ENCODE peak calls at places on chromosomes 6 and 20, in four cellular contexts. V, W, J and O are unnamed samples.

GRCh38 chr20:49579874-49580817 is 12.2 kb upstream of the PTGIS start:
- DNase-seq in V (no peak), W (no peak), J (peak), O (no peak)

GRCh38 chr6:74282143-74282689 is 586.2 kb downstream of the CD109 start:
- DNase-seq in V (no peak), W (no peak), J (no peak), O (no peak)

GRCh38 chr20:25858495-25859425 is 162.1 kb upstream of the ZNF337 start:
- DNase-seq in V (no peak), W (no peak), J (no peak), O (no peak)

GRCh38 chr6:37308084-37308817 is 45.5 kb upstream of the RNF8 start:
- DNase-seq in V (peak), W (peak), J (no peak), O (no peak)

GRCh38 chr20:48556956-48557355 is 270.8 kb downstream of the PREX1 start:
- DNase-seq in V (no peak), W (peak), J (no peak), O (no peak)

GRCh38 chr20:61850457-61850856 is 215.2 kb downstream of the TAF4 start:
- DNase-seq in V (no peak), W (no peak), J (no peak), O (no peak)

GRCh38 chr6:142372348-142372747 is 70.5 kb downstream of the ADGRG6 start:
- DNase-seq in V (no peak), W (no peak), J (no peak), O (no peak)

GRCh38 chr6:2967936-2968335 is 3.4 kb downstream of the SERPINB6 start:
- DNase-seq in V (no peak), W (no peak), J (no peak), O (no peak)

GRCh38 chr6:72078096-72078495 is 191.7 kb downstream of the RIMS1 start:
- DNase-seq in V (no peak), W (no peak), J (no peak), O (no peak)

GRCh38 chr20:46355778-46356177 is 47.5 kb upstream of the CDH22 start:
- DNase-seq in V (no peak), W (no peak), J (no peak), O (no peak)

GRCh38 chr20:41393705-41394066 is 27.1 kb upstream of the EMILIN3 start:
- DNase-seq in V (no peak), W (no peak), J (no peak), O (no peak)

GRCh38 chr6:111576302-111576701 is 29.4 kb downstream of the TRAF3IP2 start:
- DNase-seq in V (peak), W (no peak), J (no peak), O (no peak)

GRCh38 chr6:111841822-111842221 is 31.4 kb downstream of the FYN start:
- DNase-seq in V (no peak), W (no peak), J (no peak), O (peak)

GRCh38 chr6:94071835-94072234 is 652.5 kb upstream of the EPHA7 start:
- DNase-seq in V (no peak), W (peak), J (no peak), O (no peak)

GRCh38 chr6:36095497-36096391 is 34.6 kb upstream of the MAPK13 start:
- DNase-seq in V (no peak), W (no peak), J (no peak), O (no peak)

GRCh38 chr20:17797163-17797562 is 97.4 kb downstream of the BANF2 start:
- DNase-seq in V (no peak), W (no peak), J (no peak), O (no peak)

GRCh38 chr20:58106143-58106750 is 122.2 kb downstream of the ANKRD60 start:
- DNase-seq in V (no peak), W (no peak), J (no peak), O (no peak)

GRCh38 chr6:151285121-151285520 is 45.4 kb downstream of the AKAP12 start:
- DNase-seq in V (no peak), W (no peak), J (peak), O (peak)

GRCh38 chr6:136526196-136526930 is 23.9 kb downstream of the MAP7 start:
- DNase-seq in V (no peak), W (peak), J (peak), O (peak)

GRCh38 chr20:38658879-38659612 is 57.4 kb downstream of the ARHGAP40 start:
- DNase-seq in V (no peak), W (peak), J (no peak), O (peak)

GRCh38 chr6:25700841-25701240 is 48.8 kb downstream of the SCGN start:
- DNase-seq in V (no peak), W (no peak), J (no peak), O (no peak)

GRCh38 chr6:1817033-1817761 is 207.5 kb downstream of the FOXC1 start:
- DNase-seq in V (no peak), W (no peak), J (no peak), O (peak)

GRCh38 chr6:52537001-52537753 is 39.7 kb downstream of the TRAM2 start:
- DNase-seq in V (no peak), W (no peak), J (no peak), O (peak)

GRCh38 chr6:4125933-4126864 is 9.2 kb downstream of the ECI2 start:
- DNase-seq in V (no peak), W (no peak), J (peak), O (peak)

GRCh38 chr6:136647363-136647763 is 97.1 kb upstream of the MAP7 start:
- DNase-seq in V (no peak), W (no peak), J (no peak), O (peak)

GRCh38 chr20:13786143-13786828 is 1.5 kb downstream of the NDUFAF5 start:
- DNase-seq in V (no peak), W (no peak), J (no peak), O (no peak)

GRCh38 chr6:45608252-45608911 is 230.6 kb upstream of the SUPT3H start:
- DNase-seq in V (no peak), W (no peak), J (no peak), O (no peak)

GRCh38 chr6:45991189-45991588 is 24.5 kb downstream of the CLIC5 start:
- DNase-seq in V (no peak), W (no peak), J (no peak), O (no peak)

GRCh38 chr6:83707829-83708545 is 914 bp downstream of the SNAP91 start:
- DNase-seq in V (no peak), W (peak), J (no peak), O (no peak)

GRCh38 chr6:37311666-37312473 is 41.9 kb upstream of the RNF8 start:
- DNase-seq in V (no peak), W (no peak), J (no peak), O (no peak)

GRCh38 chr20:47276251-47276650 is 80.2 kb downstream of the ZMYND8 start:
- DNase-seq in V (no peak), W (no peak), J (no peak), O (no peak)

GRCh38 chr6:20877008-20877937 is 343.0 kb downstream of the CDKAL1 start:
- DNase-seq in V (no peak), W (no peak), J (peak), O (peak)

GRCh38 chr6:108944707-108945685 is 96.8 kb downstream of the ARMC2 start:
- DNase-seq in V (no peak), W (no peak), J (peak), O (no peak)

GRCh38 chr6:125277838-125278237 is 23.9 kb downstream of the HDDC2 start:
- DNase-seq in V (no peak), W (no peak), J (no peak), O (no peak)

GRCh38 chr6:41546866-41547798 is 951 bp downstream of the FOXP4 start:
- DNase-seq in V (no peak), W (peak), J (no peak), O (peak)

GRCh38 chr6:43972179-43972914 is 154.9 kb downstream of the MRPL14 start:
- DNase-seq in V (peak), W (no peak), J (no peak), O (no peak)

GRCh38 chr6:93918258-93918657 is 498.9 kb upstream of the EPHA7 start:
- DNase-seq in V (no peak), W (no peak), J (no peak), O (no peak)

GRCh38 chr6:106360989-106361430 is 493 bp downstream of the CRYBG1 start:
- DNase-seq in V (no peak), W (peak), J (no peak), O (no peak)